ENCODE peak calls at places on chromosomes 6 and 20, in six cellular contexts. O is transverse colon; B is CD8-positive, alpha-beta T cell; I is GM23248; F is Peyer's patch; N is CD8-positive, alpha-beta memory T cell. Z is an unnamed sample.

GRCh38 chr6:75946146-75946831 is 126.2 kb downstream of the IMPG1 start:
- DNase-seq in O (no peak), B (no peak), I (no peak), F (no peak), N (no peak), Z (no peak)

GRCh38 chr6:134584809-134585528 is 267.1 kb upstream of the SGK1 start:
- DNase-seq in O (no peak), B (no peak), I (no peak), F (no peak), N (no peak), Z (no peak)

GRCh38 chr6:84282566-84282965 is 55.1 kb upstream of the CEP162 start:
- DNase-seq in O (no peak), B (no peak), I (peak), F (no peak), N (no peak), Z (peak)

GRCh38 chr6:122753688-122754056 is 25.8 kb upstream of the FABP7 start:
- DNase-seq in O (no peak), B (no peak), I (no peak), F (no peak), N (no peak), Z (no peak)

GRCh38 chr6:9250852-9251251 is 815.5 kb upstream of the SLC35B3 start:
- DNase-seq in O (peak), B (no peak), I (peak), F (no peak), N (no peak), Z (no peak)

GRCh38 chr6:126047648-126048047 is 61.3 kb downstream of the TRMT11 start:
- DNase-seq in O (no peak), B (no peak), I (no peak), F (no peak), N (no peak), Z (no peak)

GRCh38 chr20:25238319-25239037 is 9.4 kb upstream of the PYGB start:
- DNase-seq in O (no peak), B (no peak), I (peak), F (no peak), N (no peak), Z (no peak)

GRCh38 chr20:63246490-63247284 is 7.6 kb downstream of the NKAIN4 start:
- DNase-seq in O (no peak), B (no peak), I (peak), F (no peak), N (no peak), Z (no peak)

GRCh38 chr20:46316984-46317684 is 8.8 kb upstream of the CDH22 start:
- DNase-seq in O (no peak), B (no peak), I (no peak), F (no peak), N (no peak), Z (no peak)

GRCh38 chr20:34985439-34986310 is 30.0 kb downstream of the MYH7B start:
- DNase-seq in O (no peak), B (no peak), I (no peak), F (no peak), N (no peak), Z (no peak)

GRCh38 chr6:31945507-31946369 is at the start of gene CFB:
- DNase-seq in O (peak), B (no peak), I (peak), F (peak), N (no peak), Z (no peak)
- H3K4me3 ChIP-seq in O (no peak), B (no peak), I (peak), F (no peak), N (no peak), Z (no peak)

GRCh38 chr20:57892471-57892870 is 182.7 kb upstream of the PMEPA1 start:
- DNase-seq in O (no peak), B (no peak), I (no peak), F (peak), N (no peak), Z (no peak)
- H3K4me3 ChIP-seq in O (no peak), B (no peak), I (no peak), F (no peak), N (no peak), Z (no peak)

GRCh38 chr20:16158090-16158975 is 414.9 kb downstream of the KIF16B start:
- DNase-seq in O (no peak), B (no peak), I (no peak), F (no peak), N (no peak), Z (no peak)
- H3K4me3 ChIP-seq in O (no peak), B (no peak), I (no peak), F (no peak), N (no peak), Z (no peak)

GRCh38 chr6:32194388-32194787 is 1.9 kb upstream of the GPSM3 start:
- DNase-seq in O (no peak), B (no peak), I (no peak), F (no peak), N (no peak), Z (no peak)

GRCh38 chr6:32190946-32191677 is 1.1 kb upstream of the PBX2 start:
- DNase-seq in O (no peak), B (no peak), I (no peak), F (no peak), N (no peak), Z (no peak)

GRCh38 chr6:32190054-32190945 is at the start of gene PBX2:
- DNase-seq in O (peak), B (peak), I (peak), F (peak), N (peak), Z (peak)

GRCh38 chr6:32191696-32192607 is 491 bp downstream of the GPSM3 start:
- DNase-seq in O (no peak), B (no peak), I (no peak), F (no peak), N (no peak), Z (no peak)

DNA sequence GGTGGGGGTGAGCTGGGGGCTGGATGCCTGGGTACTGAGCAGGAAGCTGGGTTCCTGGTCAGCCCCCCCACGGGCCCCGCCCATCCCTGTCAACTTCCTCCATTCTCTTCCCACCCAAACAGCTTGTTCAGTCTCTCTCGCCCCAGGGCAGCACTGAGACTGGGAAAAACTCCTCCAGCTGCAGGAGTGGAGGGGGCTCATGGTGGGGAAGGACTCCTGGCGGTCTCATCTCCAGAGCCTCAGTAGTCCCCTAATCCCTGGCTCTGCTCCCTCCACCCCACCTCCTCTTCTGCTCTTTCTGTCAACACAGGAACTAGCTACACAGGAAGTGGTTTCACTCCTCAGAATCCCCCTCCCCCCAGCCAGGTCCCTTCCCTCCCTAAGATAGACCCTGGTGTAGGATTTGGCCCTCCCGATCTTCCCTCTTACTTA is at the start of gene GPSM3:
- DNase-seq in O (peak), B (peak), I (peak), F (peak), N (peak), Z (no peak)
- H3K4me3 ChIP-seq in O (peak), B (peak), I (peak), F (peak), N (peak), Z (no peak)

GRCh38 chr6:159042003-159042823 is 2.6 kb downstream of the TAGAP start:
- DNase-seq in O (peak), B (peak), I (peak), F (peak), N (peak), Z (no peak)

GRCh38 chr6:159044899-159045727 is at the start of gene TAGAP:
- DNase-seq in O (peak), B (peak), I (peak), F (no peak), N (peak), Z (no peak)

GRCh38 chr6:159042824-159043181 is 2.0 kb downstream of the TAGAP start:
- DNase-seq in O (no peak), B (no peak), I (no peak), F (no peak), N (no peak), Z (no peak)

GRCh38 chr6:159043236-159043635 is 1.6 kb downstream of the TAGAP start:
- DNase-seq in O (no peak), B (no peak), I (no peak), F (no peak), N (no peak), Z (no peak)

DNA sequence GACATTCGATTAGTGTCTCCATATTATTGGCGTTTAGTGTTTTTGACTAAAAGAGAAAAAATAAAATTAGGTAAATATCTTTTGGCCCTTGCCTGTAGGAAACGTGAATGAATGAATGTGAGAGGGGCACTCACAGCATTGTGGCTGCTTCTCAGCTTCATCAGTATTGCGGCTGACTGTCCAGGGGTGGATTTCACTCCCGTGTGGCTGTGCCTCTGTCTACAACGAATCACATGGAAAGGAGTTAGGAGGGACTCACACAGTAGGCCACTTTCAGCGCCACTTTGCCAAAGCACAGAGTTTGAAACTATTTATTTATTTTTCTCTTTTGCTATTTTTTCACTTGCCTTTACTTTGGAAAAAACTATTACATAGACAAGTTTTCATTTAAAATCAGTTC is 805 bp downstream of the TAGAP start:
- DNase-seq in O (no peak), B (peak), I (no peak), F (no peak), N (no peak), Z (no peak)
- H3K4me3 ChIP-seq in O (peak), B (peak), I (no peak), F (peak), N (peak), Z (no peak)

DNA sequence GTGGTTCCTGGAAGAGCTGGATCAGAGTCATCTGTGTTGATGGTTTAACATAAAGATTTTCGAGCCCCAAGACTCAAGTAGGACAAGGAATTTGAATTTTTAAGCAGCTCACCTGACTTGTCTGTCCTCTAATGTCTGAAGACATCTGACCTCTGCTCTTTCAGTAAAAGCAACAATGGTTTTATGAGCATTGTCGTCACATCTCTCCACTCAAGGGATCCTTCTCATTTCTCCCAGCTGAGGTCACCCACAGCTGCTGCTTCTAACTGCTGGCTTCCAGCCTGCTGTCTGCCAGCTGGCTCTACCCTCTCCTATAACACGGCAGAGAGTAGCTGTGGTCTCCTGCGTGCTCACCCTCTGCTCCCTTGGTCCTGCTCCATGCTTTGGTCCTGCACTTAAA is 24.7 kb upstream of the HDAC2 start:
- DNase-seq in O (peak), B (no peak), I (peak), F (no peak), N (no peak), Z (peak)
- H3K4me3 ChIP-seq in O (no peak), B (no peak), I (peak), F (no peak), N (no peak), Z (no peak)